ENCODE peak calls at places on chromosomes 1 and 21, in six cellular contexts. G is heart left ventricle, S is progenitor cell of endocrine pancreas, M is HL-60, B is NCI-H1105, K is astrocyte. W is an unnamed sample.

GRCh38 chr1:153775432-153776311 is 465 bp downstream of the SLC27A3 start:
- DNase-seq in G (peak; percentile 87), S (peak; percentile 78), M (peak; percentile 78), B (peak; percentile 85), K (no peak), W (peak; percentile 66)

GRCh38 chr1:54791880-54792522 is 9.1 kb downstream of the TTC22 start:
- DNase-seq in G (no peak), S (no peak), M (peak; percentile 64), B (no peak), K (no peak), W (no peak)

GRCh38 chr1:182602945-182603645 is 1.1 kb downstream of the RGS16 start:
- DNase-seq in G (no peak), S (no peak), M (no peak), B (no peak), K (no peak), W (no peak)

GRCh38 chr1:6794164-6794563 is 8.9 kb downstream of the CAMTA1 start:
- DNase-seq in G (no peak), S (no peak), M (no peak), B (no peak), K (no peak), W (no peak)

GRCh38 chr21:38903578-38904193 is 98.0 kb downstream of the ETS2 start:
- DNase-seq in G (no peak), S (no peak), M (no peak), B (peak; percentile 88), K (no peak), W (no peak)

GRCh38 chr1:28062806-28063205 is 25.6 kb downstream of the EYA3 start:
- DNase-seq in G (no peak), S (no peak), M (peak; percentile 53), B (no peak), K (no peak), W (no peak)

GRCh38 chr1:193579323-193579722 is 392.9 kb upstream of the B3GALT2 start:
- DNase-seq in G (no peak), S (no peak), M (no peak), B (no peak), K (no peak), W (no peak)

GRCh38 chr1:8797230-8797629 is 20.2 kb downstream of the RERE start:
- DNase-seq in G (no peak), S (no peak), M (no peak), B (no peak), K (peak; percentile 71), W (no peak)

GRCh38 chr1:153534933-153535663 is 693 bp downstream of the S100A6 start:
- DNase-seq in G (peak; percentile 78), S (no peak), M (no peak), B (no peak), K (no peak), W (no peak)

W was measured in D721Med.